ENCODE peak calls at places on chromosomes 4 and X, in six cellular contexts. C is iris pigment epithelial cell, O is NCI-H1092 treated with DMSO at 0.1 percent for 48 hours, Z is KBM-7, A is fibroblast of the conjunctiva, I is uterus. U is an unnamed sample.

GRCh38 chr4:129239088-129239487 is 143.1 kb downstream of the C4orf33 start:
- DNase-seq in Z (no peak), A (peak; percentile 47), I (no peak), C (peak; percentile 38), O (no peak), U (no peak)

GRCh38 chrX:71118985-71119535 is 664 bp downstream of the MED12 start:
- DNase-seq in C (no peak), A (no peak), I (no peak), Z (no peak), O (no peak), U (no peak)

GRCh38 chr4:29213020-29213419 is 1507.1 kb upstream of the PCDH7 start:
- DNase-seq in A (no peak), O (no peak), Z (no peak), I (no peak), C (no peak), U (no peak)

GRCh38 chr4:48370260-48371134 is 29.2 kb downstream of the SLAIN2 start:
- DNase-seq in O (peak; percentile 13), Z (no peak), A (no peak), C (no peak), I (no peak), U (no peak)

GRCh38 chr4:17781072-17781830 is at the start of gene FAM184B:
- DNase-seq in Z (no peak), C (no peak), O (peak; percentile 38), A (no peak), I (no peak), U (no peak)

GRCh38 chr4:144906181-144906895 is 191.7 kb downstream of the ANAPC10 start:
- DNase-seq in Z (peak; percentile 48), O (no peak), I (no peak), A (no peak), C (peak; percentile 60), U (no peak)

GRCh38 chr4:151745727-151746231 is 15.0 kb downstream of the GATB start:
- DNase-seq in O (no peak), C (peak; percentile 16), Z (no peak), I (no peak), A (no peak), U (no peak)

GRCh38 chrX:71618303-71618721 is at the start of gene CXCR3:
- DNase-seq in Z (peak; percentile 96), C (no peak), O (no peak), A (no peak), I (no peak), U (no peak)

GRCh38 chr4:180589575-180589974 is 1653.6 kb upstream of the TENM3 start:
- DNase-seq in C (no peak), I (no peak), O (no peak), Z (no peak), A (no peak), U (no peak)

GRCh38 chrX:107440187-107440586 is 9.3 kb upstream of the FRMPD3 start:
- DNase-seq in C (no peak), A (no peak), I (no peak), O (no peak), Z (no peak), U (no peak)

GRCh38 chr4:40916880-40917279 is 167.1 kb downstream of the NSUN7 start:
- DNase-seq in Z (peak; percentile 69), A (no peak), C (peak; percentile 31), O (no peak), I (no peak), U (no peak)

GRCh38 chrX:132651411-132652086 is 162.7 kb upstream of the MBNL3 start:
- DNase-seq in I (no peak), O (no peak), C (no peak), A (no peak), Z (no peak), U (no peak)

GRCh38 chr4:20017439-20017838 is 234.3 kb upstream of the SLIT2 start:
- DNase-seq in A (no peak), C (no peak), I (no peak), O (peak; percentile 33), Z (no peak), U (no peak)

GRCh38 chr4:7195138-7195510 is 2.8 kb downstream of the SORCS2 start:
- DNase-seq in C (no peak), A (no peak), Z (no peak), O (no peak), I (no peak), U (peak; percentile 66)

GRCh38 chr4:38365748-38366310 is 298.2 kb upstream of the KLF3 start:
- DNase-seq in I (no peak), A (no peak), C (no peak), Z (no peak), O (peak; percentile 6), U (no peak)

U was measured in posterior vena cava.